ENCODE peak calls at places on chromosome 1, in nine cellular contexts. One of them, this sample, is unnamed.

GRCh38 chr1:22773981-22774471 is 63.4 kb downstream of the EPHB2 start:
- DNase-seq in H7: no peak
- DNase-seq in pons: peak
- DNase-seq in astrocyte of the spinal cord: peak
- DNase-seq in uterus: peak
- DNase-seq in stimulated activated CD4-positive, alpha-beta T cell treated with anti-CD3 and anti-CD28 coated beads, Interleukin-1b, Interleukin-23, amount 100 ng/mL, for 48 hours: no peak
- DNase-seq in heart right ventricle: peak
- DNase-seq in LoVo: no peak
- DNase-seq in M059J: peak
- DNase-seq in this sample: no peak

GRCh38 chr1:3735683-3736070 is 16.6 kb upstream of the CCDC27 start:
- DNase-seq in M059J: no peak
- DNase-seq in LoVo: no peak
- DNase-seq in stimulated activated CD4-positive, alpha-beta T cell treated with anti-CD3 and anti-CD28 coated beads, Interleukin-1b, Interleukin-23, amount 100 ng/mL, for 48 hours: no peak
- DNase-seq in uterus: no peak
- DNase-seq in heart right ventricle: no peak
- DNase-seq in pons: no peak
- DNase-seq in H7: no peak
- DNase-seq in astrocyte of the spinal cord: no peak
- DNase-seq in this sample: no peak

GRCh38 chr1:102799496-102799895 is 308.8 kb downstream of the COL11A1 start:
- DNase-seq in uterus: no peak
- DNase-seq in LoVo: no peak
- DNase-seq in pons: no peak
- DNase-seq in heart right ventricle: no peak
- DNase-seq in astrocyte of the spinal cord: peak
- DNase-seq in stimulated activated CD4-positive, alpha-beta T cell treated with anti-CD3 and anti-CD28 coated beads, Interleukin-1b, Interleukin-23, amount 100 ng/mL, for 48 hours: no peak
- DNase-seq in H7: no peak
- DNase-seq in M059J: no peak
- DNase-seq in this sample: no peak

GRCh38 chr1:167095368-167095767 is 1.5 kb downstream of the STYXL2 start:
- DNase-seq in H7: no peak
- DNase-seq in M059J: peak
- DNase-seq in heart right ventricle: no peak
- DNase-seq in astrocyte of the spinal cord: peak
- DNase-seq in uterus: no peak
- DNase-seq in pons: no peak
- DNase-seq in LoVo: peak
- DNase-seq in stimulated activated CD4-positive, alpha-beta T cell treated with anti-CD3 and anti-CD28 coated beads, Interleukin-1b, Interleukin-23, amount 100 ng/mL, for 48 hours: no peak
- DNase-seq in this sample: no peak

GRCh38 chr1:111594128-111594693 is 25.4 kb upstream of the RAP1A start:
- DNase-seq in uterus: no peak
- DNase-seq in heart right ventricle: no peak
- DNase-seq in M059J: no peak
- DNase-seq in pons: no peak
- DNase-seq in stimulated activated CD4-positive, alpha-beta T cell treated with anti-CD3 and anti-CD28 coated beads, Interleukin-1b, Interleukin-23, amount 100 ng/mL, for 48 hours: no peak
- DNase-seq in H7: no peak
- DNase-seq in astrocyte of the spinal cord: no peak
- DNase-seq in LoVo: no peak
- DNase-seq in this sample: no peak

GRCh38 chr1:227816750-227817446 is 1.4 kb downstream of the PRSS38 start:
- DNase-seq in heart right ventricle: no peak
- DNase-seq in uterus: no peak
- DNase-seq in pons: no peak
- DNase-seq in astrocyte of the spinal cord: no peak
- DNase-seq in stimulated activated CD4-positive, alpha-beta T cell treated with anti-CD3 and anti-CD28 coated beads, Interleukin-1b, Interleukin-23, amount 100 ng/mL, for 48 hours: no peak
- DNase-seq in LoVo: no peak
- DNase-seq in M059J: no peak
- DNase-seq in H7: no peak
- DNase-seq in this sample: no peak

GRCh38 chr1:171999756-172000155 is 158.5 kb downstream of the DNM3 start:
- DNase-seq in M059J: peak
- DNase-seq in pons: no peak
- DNase-seq in heart right ventricle: no peak
- DNase-seq in LoVo: no peak
- DNase-seq in astrocyte of the spinal cord: no peak
- DNase-seq in stimulated activated CD4-positive, alpha-beta T cell treated with anti-CD3 and anti-CD28 coated beads, Interleukin-1b, Interleukin-23, amount 100 ng/mL, for 48 hours: no peak
- DNase-seq in uterus: no peak
- DNase-seq in H7: no peak
- DNase-seq in this sample: no peak

GRCh38 chr1:198179556-198179981 is 22.8 kb downstream of the NEK7 start:
- DNase-seq in heart right ventricle: no peak
- DNase-seq in M059J: peak
- DNase-seq in stimulated activated CD4-positive, alpha-beta T cell treated with anti-CD3 and anti-CD28 coated beads, Interleukin-1b, Interleukin-23, amount 100 ng/mL, for 48 hours: no peak
- DNase-seq in astrocyte of the spinal cord: peak
- DNase-seq in H7: no peak
- DNase-seq in pons: no peak
- DNase-seq in uterus: no peak
- DNase-seq in LoVo: no peak
- DNase-seq in this sample: no peak

GRCh38 chr1:84245566-84245965 is 55.9 kb upstream of the SAMD13 start:
- DNase-seq in M059J: peak
- DNase-seq in LoVo: no peak
- DNase-seq in H7: no peak
- DNase-seq in heart right ventricle: no peak
- DNase-seq in astrocyte of the spinal cord: no peak
- DNase-seq in uterus: no peak
- DNase-seq in stimulated activated CD4-positive, alpha-beta T cell treated with anti-CD3 and anti-CD28 coated beads, Interleukin-1b, Interleukin-23, amount 100 ng/mL, for 48 hours: no peak
- DNase-seq in pons: no peak
- DNase-seq in this sample: no peak

GRCh38 chr1:211543003-211543402 is 36.0 kb downstream of the SLC30A1 start:
- DNase-seq in pons: no peak
- DNase-seq in uterus: no peak
- DNase-seq in LoVo: no peak
- DNase-seq in M059J: no peak
- DNase-seq in heart right ventricle: no peak
- DNase-seq in H7: peak
- DNase-seq in stimulated activated CD4-positive, alpha-beta T cell treated with anti-CD3 and anti-CD28 coated beads, Interleukin-1b, Interleukin-23, amount 100 ng/mL, for 48 hours: no peak
- DNase-seq in astrocyte of the spinal cord: no peak
- DNase-seq in this sample: no peak